ENCODE peak calls at places on chromosomes 16 and 17, in four cellular contexts. D is esophagus muscularis mucosa, G is GM23248, N is hepatocyte. R is an unnamed sample. For H3K36me3, the result is how much of the 10 kb centered on the place peaks cover.

GRCh38 chr17:77957215-77957868 is 1.2 kb upstream of the TNRC6C start:
- DNase-seq in D (peak), G (peak), N (peak), R (no peak)

GRCh38 chr17:9028171-9028570 is 6.9 kb downstream of the NTN1 start:
- DNase-seq in D (no peak), G (no peak), N (no peak), R (no peak)

GRCh38 chr16:49127103-49127502 is 154.5 kb downstream of the CBLN1 start:
- DNase-seq in D (no peak), G (no peak), N (peak), R (no peak)

GRCh38 chr17:71995570-71995969 is 125.2 kb upstream of the SOX9 start:
- DNase-seq in D (no peak), G (peak), N (no peak), R (no peak)

GRCh38 chr17:56681561-56682266 is 88.2 kb downstream of the NOG start:
- DNase-seq in D (no peak), G (peak), N (peak), R (no peak)

GRCh38 chr17:63113167-63113566 is 147.1 kb downstream of the TANC2 start:
- DNase-seq in D (no peak), G (no peak), N (no peak), R (no peak)

GRCh38 chr16:13036600-13036999 is 135.2 kb downstream of the SHISA9 start:
- DNase-seq in D (no peak), G (peak), N (peak), R (no peak)

GRCh38 chr17:7850970-7851437 is 3.9 kb upstream of the TMEM88 start:
- DNase-seq in D (no peak), G (no peak), N (no peak), R (peak)

GRCh38 chr17:57911834-57912673 is 43.2 kb downstream of the CUEDC1 start:
- DNase-seq in D (no peak), G (peak), N (no peak), R (peak)

GRCh38 chr17:38544839-38545209 is 60.9 kb downstream of the SRCIN1 start:
- DNase-seq in D (no peak), G (no peak), N (no peak), R (no peak)

GRCh38 chr17:50638851-50639767 is 4.4 kb downstream of the ABCC3 start:
- DNase-seq in D (no peak), G (peak), N (peak), R (peak)

GRCh38 chr17:10797848-10798328 is 6.0 kb downstream of the TMEM238L start:
- DNase-seq in D (no peak), G (no peak), N (peak), R (no peak)

GRCh38 chr17:44159519-44160210 is 10.8 kb upstream of the ASB16 start:
- DNase-seq in D (no peak), G (no peak), N (peak), R (no peak)

GRCh38 chr17:44108440-44109311 is 14.8 kb downstream of the HDAC5 start:
- DNase-seq in D (peak), G (peak), N (peak), R (peak)

GRCh38 chr16:87698676-87699179 is 67.1 kb downstream of the KLHDC4 start:
- DNase-seq in D (no peak), G (no peak), N (no peak), R (no peak)

GRCh38 chr16:67237396-67238277 is 9.6 kb downstream of the FHOD1 start:
- DNase-seq in D (no peak), G (no peak), N (no peak), R (peak)

GRCh38 chr16:74771656-74772315 is 2.8 kb downstream of the FA2H start:
- DNase-seq in D (no peak), G (no peak), N (no peak), R (no peak)

GRCh38 chr16:69166221-69166833 is 20.6 kb upstream of the SNTB2 start:
- DNase-seq in D (no peak), G (peak), N (no peak), R (no peak)

GRCh38 chr17:44987194-44987882 is 19.2 kb upstream of the C1QL1 start:
- DNase-seq in D (no peak), G (peak), N (no peak), R (no peak)

GRCh38 chr16:56861092-56861610 is 3.9 kb upstream of the SLC12A3 start:
- DNase-seq in D (no peak), G (no peak), N (peak), R (no peak)

GRCh38 chr16:17379121-17379571 is 91.6 kb downstream of the XYLT1 start:
- DNase-seq in D (no peak), G (peak), N (peak), R (no peak)

GRCh38 chr16:80437707-80438106 is 103.1 kb upstream of the DYNLRB2 start:
- DNase-seq in D (no peak), G (no peak), N (no peak), R (no peak)

GRCh38 chr17:11241611-11242226 is 706 bp downstream of the SHISA6 start:
- DNase-seq in D (no peak), G (no peak), N (peak), R (no peak)

GRCh38 chr16:13018026-13018425 is 116.6 kb downstream of the SHISA9 start:
- DNase-seq in D (no peak), G (no peak), N (no peak), R (no peak)

GRCh38 chr17:16374129-16374528 is 6.8 kb upstream of the UBB start:
- DNase-seq in D (no peak), G (peak), N (peak), R (no peak)

GRCh38 chr16:11265124-11265523 is 4.0 kb downstream of the TNP2 start:
- DNase-seq in D (no peak), G (no peak), N (no peak), R (no peak)

GRCh38 chr17:33990943-33991706 is 264.0 kb upstream of the CCL2 start:
- DNase-seq in D (peak), G (peak), N (no peak), R (no peak)

GRCh38 chr17:28700830-28701492 is 10.7 kb downstream of the PROCA1 start:
- DNase-seq in D (no peak), G (no peak), N (no peak), R (no peak)

GRCh38 chr17:51461578-51462004 is 201.2 kb downstream of the UTP18 start:
- DNase-seq in D (peak), G (peak), N (peak), R (peak)

GRCh38 chr17:57402691-57403090 is 146.4 kb downstream of the MSI2 start:
- DNase-seq in D (no peak), G (no peak), N (no peak), R (no peak)

GRCh38 chr17:32266389-32267269 is 997 bp downstream of the RHBDL3 start:
- DNase-seq in D (no peak), G (peak), N (no peak), R (no peak)

GRCh38 chr16:71467810-71468209 is 5.8 kb upstream of the ZNF23 start:
- DNase-seq in D (no peak), G (peak), N (peak), R (no peak)

GRCh38 chr17:46739982-46740381 is 78.5 kb downstream of the WNT3 start:
- DNase-seq in D (no peak), G (no peak), N (no peak), R (no peak)

GRCh38 chr17:46741122-46741725 is 77.3 kb downstream of the WNT3 start:
- DNase-seq in D (no peak), G (no peak), N (no peak), R (no peak)

GRCh38 chr17:46736100-46736499 is 82.4 kb downstream of the WNT3 start:
- DNase-seq in D (no peak), G (no peak), N (no peak), R (no peak)

GRCh38 chr17:46737331-46737730 is 81.2 kb downstream of the WNT3 start:
- DNase-seq in D (no peak), G (no peak), N (no peak), R (no peak)

DNA sequence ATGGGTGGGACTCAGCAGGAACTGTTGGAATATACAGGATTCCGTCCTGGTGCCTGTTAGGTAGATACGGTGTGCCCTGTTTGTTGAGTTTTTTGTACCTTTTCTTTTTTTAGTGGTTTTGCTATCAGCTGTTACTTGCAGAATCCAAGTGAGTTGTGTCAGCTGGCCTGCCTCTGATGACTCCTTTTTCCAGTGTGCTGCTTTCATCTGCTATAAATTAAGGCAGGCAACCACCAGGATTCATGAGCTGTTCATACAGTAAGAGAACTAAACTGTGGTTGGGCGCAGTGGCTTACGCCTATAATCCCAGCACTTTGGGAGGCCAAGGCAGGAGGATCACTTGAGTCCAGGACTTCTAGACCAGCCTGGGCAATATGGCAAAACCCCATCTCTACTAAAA is 79.9 kb downstream of the WNT3 start:
- DNase-seq in D (no peak), G (peak), N (no peak), R (no peak)
- H3K4me3 ChIP-seq in D (no peak), G (no peak), N (no peak), R (no peak)

GRCh38 chr17:4043862-4044261 is 79.6 kb upstream of the ATP2A3 start:
- DNase-seq in D (no peak), G (no peak), N (no peak), R (no peak)

GRCh38 chr17:4045477-4045876 is 81.2 kb upstream of the ATP2A3 start:
- DNase-seq in D (no peak), G (no peak), N (no peak), R (no peak)

GRCh38 chr17:4053596-4053995 is 89.2 kb downstream of the ZZEF1 start:
- DNase-seq in D (no peak), G (no peak), N (no peak), R (no peak)

GRCh38 chr17:4049546-4049945 is 85.3 kb upstream of the ATP2A3 start:
- DNase-seq in D (no peak), G (no peak), N (no peak), R (no peak)

DNA sequence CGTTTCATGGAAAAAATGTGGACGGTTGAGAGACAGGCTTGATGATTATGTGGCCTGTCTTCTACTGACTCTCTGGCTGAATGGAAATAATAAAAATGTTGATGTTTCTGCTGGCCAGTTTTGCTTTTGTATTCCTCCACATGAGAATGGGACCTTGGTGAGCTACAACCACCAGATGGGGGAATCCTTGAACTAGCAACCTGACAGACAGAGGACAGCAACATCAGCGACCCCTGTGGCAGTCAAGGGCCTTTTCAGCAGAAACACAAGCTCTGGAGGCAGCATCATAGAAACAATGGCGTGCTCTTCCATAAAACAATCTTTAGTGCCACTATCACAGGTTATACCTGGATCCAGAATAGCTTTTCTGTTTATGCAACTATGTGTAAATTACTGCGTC is 84.0 kb upstream of the ATP2A3 start:
- DNase-seq in D (no peak), G (no peak), N (no peak), R (no peak)
- H3K36me3 ChIP-seq in D (half or more), G (half or more), N (under half), R (half or more)

GRCh38 chr17:6712854-6713129 is 377 bp downstream of the SLC13A5 start:
- DNase-seq in D (no peak), G (no peak), N (no peak), R (no peak)
- H3K4me3 ChIP-seq in D (peak), G (peak), N (no peak), R (no peak)

DNA sequence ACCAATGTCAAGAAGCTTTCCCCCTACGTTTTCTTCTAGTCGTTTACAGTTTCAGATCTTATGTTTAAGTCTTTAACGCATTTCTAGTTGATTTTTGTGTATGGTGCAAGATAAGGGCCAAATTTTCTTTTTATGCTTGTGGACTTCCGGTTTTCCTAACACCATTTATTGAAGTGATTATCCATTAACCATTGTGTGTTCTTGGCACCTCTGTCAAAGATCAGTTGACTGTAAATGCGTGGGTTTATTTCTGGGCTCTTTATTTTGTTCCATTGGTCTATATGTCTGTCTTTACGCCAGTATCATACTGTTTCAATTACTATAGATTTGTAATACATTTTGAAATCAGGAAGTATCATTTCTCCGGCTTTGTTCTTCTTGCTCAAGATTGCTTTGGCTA is 49.5 kb downstream of the CEP112 start:
- DNase-seq in D (no peak), G (no peak), N (no peak), R (no peak)
- H3K36me3 ChIP-seq in D (under half), G (under half), N (under half), R (under half)

DNA sequence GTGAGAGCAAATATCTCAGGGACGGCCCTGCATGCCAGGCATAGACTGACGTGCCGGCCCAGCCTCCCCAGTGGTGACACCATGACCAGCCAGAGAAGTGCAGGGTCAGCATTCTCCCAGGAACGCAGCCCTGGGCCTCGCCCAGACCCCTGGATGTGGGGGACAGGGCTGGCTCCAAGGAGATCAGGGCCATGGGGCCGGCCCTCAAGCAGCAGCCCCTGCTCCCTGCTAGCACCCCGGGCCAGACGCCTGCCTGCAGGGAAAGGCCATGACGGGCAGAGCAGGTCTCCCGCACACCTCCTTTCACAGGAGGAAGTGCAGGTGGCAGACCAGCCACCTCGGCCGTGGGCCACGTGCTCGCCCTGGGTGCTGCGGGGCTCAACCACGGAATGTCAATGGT is 9.5 kb downstream of the NDUFAF8 start:
- DNase-seq in D (no peak), G (no peak), N (no peak), R (no peak)
- H3K4me3 ChIP-seq in D (no peak), G (no peak), N (no peak), R (no peak)

GRCh38 chr17:68762911-68763310 is 161.7 kb upstream of the FAM20A start:
- DNase-seq in D (no peak), G (no peak), N (no peak), R (no peak)
- H3K36me3 ChIP-seq in D (under half), G (under half), N (under half), R (under half)

R was measured in upper lobe of right lung.